ENCODE peak calls at places on chromosomes 6 and 20, in five cellular contexts. I is H9, Y is heart right ventricle, O is uterus, R is pons. A is an unnamed sample.

GRCh38 chr6:108074057-108074358 is 533 bp downstream of the OSTM1 start:
- DNase-seq in I (no peak), R (no peak), Y (peak), O (no peak), A (no peak)

GRCh38 chr6:24574809-24575208 is 71.2 kb downstream of the KIAA0319 start:
- DNase-seq in Y (no peak), I (no peak), R (peak), O (no peak), A (no peak)

GRCh38 chr20:9978395-9979004 is 56.3 kb upstream of the ANKEF1 start:
- DNase-seq in Y (peak), O (peak), R (peak), I (no peak), A (peak)

GRCh38 chr6:135850882-135851281 is 619 bp upstream of the PDE7B start:
- DNase-seq in R (no peak), O (no peak), Y (no peak), I (no peak), A (no peak)

GRCh38 chr6:101001012-101001411 is 119.9 kb upstream of the ASCC3 start:
- DNase-seq in Y (no peak), O (no peak), R (no peak), I (no peak), A (no peak)

GRCh38 chr6:150273457-150274309 is 95.1 kb upstream of the IYD start:
- DNase-seq in Y (no peak), O (no peak), R (no peak), I (no peak), A (no peak)

GRCh38 chr20:49646126-49646525 is 67.6 kb downstream of the B4GALT5 start:
- DNase-seq in Y (no peak), I (no peak), O (no peak), R (no peak), A (no peak)

GRCh38 chr20:52340036-52340634 is 148.6 kb upstream of the ZFP64 start:
- DNase-seq in Y (no peak), I (no peak), R (no peak), O (no peak), A (peak)

GRCh38 chr20:40941023-40941655 is 87.5 kb upstream of the TOP1 start:
- DNase-seq in O (no peak), I (no peak), R (no peak), Y (no peak), A (no peak)

GRCh38 chr6:95686858-95687257 is 109.5 kb downstream of the MANEA start:
- DNase-seq in Y (no peak), I (no peak), O (no peak), R (no peak), A (no peak)

GRCh38 chr6:168215121-168215808 is 104.3 kb downstream of the DACT2 start:
- DNase-seq in R (no peak), Y (no peak), I (no peak), O (no peak), A (no peak)

GRCh38 chr6:156617376-156617775 is 159.8 kb upstream of the ARID1B start:
- DNase-seq in O (no peak), R (no peak), Y (no peak), I (no peak), A (no peak)